ENCODE peak calls at places on chromosome X, in seven cellular contexts. O is H1, V is A549, P is HCT116, U is K562, Y is HepG2, E is GM12878. J is an unnamed sample.

GRCh38 chrX:118614150-118614549 is 113.3 kb upstream of the IL13RA1 start:
- DNase-seq in E (no peak), V (no peak), O (no peak), Y (no peak), U (no peak), P (no peak), J (peak)

GRCh38 chrX:70029790-70030189 is 19.9 kb downstream of the AWAT2 start:
- DNase-seq in O (no peak), U (no peak), V (no peak), E (no peak), Y (no peak), P (no peak), J (no peak)

GRCh38 chrX:84747516-84747915 is 245.3 kb upstream of the HDX start:
- DNase-seq in U (no peak), P (no peak), V (no peak), O (no peak), E (no peak), Y (no peak), J (no peak)

GRCh38 chrX:132435222-132435621 is 53.6 kb downstream of the MBNL3 start:
- DNase-seq in P (no peak), E (no peak), Y (no peak), O (no peak), V (no peak), U (no peak), J (peak)

GRCh38 chrX:130825509-130825908 is 77.5 kb downstream of the ENOX2 start:
- DNase-seq in V (no peak), O (no peak), E (no peak), Y (no peak), P (no peak), U (no peak), J (no peak)

GRCh38 chrX:74431807-74432206 is 10.5 kb downstream of the SLC16A2 start:
- DNase-seq in P (no peak), V (no peak), U (no peak), E (no peak), O (no peak), Y (no peak), J (peak)

GRCh38 chrX:98795636-98796035 is 1614.4 kb downstream of the PCDH19 start:
- DNase-seq in U (no peak), Y (no peak), O (no peak), V (no peak), E (no peak), P (no peak), J (no peak)

GRCh38 chrX:22534643-22535042 is 261.9 kb downstream of the CBLL2 start:
- DNase-seq in P (no peak), O (no peak), E (no peak), V (no peak), U (no peak), Y (no peak), J (no peak)

GRCh38 chrX:27964432-27964831 is 16.8 kb downstream of the DCAF8L1 start:
- DNase-seq in E (no peak), Y (no peak), U (no peak), V (no peak), O (no peak), P (no peak), J (no peak)

GRCh38 chrX:21412883-21413282 is 38.7 kb downstream of the CNKSR2 start:
- DNase-seq in U (no peak), V (peak), P (no peak), Y (no peak), E (no peak), O (no peak), J (no peak)

GRCh38 chrX:133444952-133445831 is 29.9 kb upstream of the GPC4 start:
- DNase-seq in E (no peak), U (no peak), O (no peak), V (peak), P (peak), Y (no peak), J (peak)

GRCh38 chrX:41720125-41720780 is 3.7 kb upstream of the GPR82 start:
- DNase-seq in O (no peak), U (no peak), Y (no peak), P (no peak), E (peak), V (no peak), J (peak)

GRCh38 chrX:70444326-70445196 is at the start of gene DLG3:
- DNase-seq in E (no peak), Y (no peak), V (peak), P (no peak), U (peak), O (no peak), J (peak)

GRCh38 chrX:152989292-152989658 is 4.6 kb downstream of the PNMA5 start:
- DNase-seq in U (no peak), Y (no peak), E (no peak), V (no peak), O (no peak), P (no peak), J (peak)

DNA sequence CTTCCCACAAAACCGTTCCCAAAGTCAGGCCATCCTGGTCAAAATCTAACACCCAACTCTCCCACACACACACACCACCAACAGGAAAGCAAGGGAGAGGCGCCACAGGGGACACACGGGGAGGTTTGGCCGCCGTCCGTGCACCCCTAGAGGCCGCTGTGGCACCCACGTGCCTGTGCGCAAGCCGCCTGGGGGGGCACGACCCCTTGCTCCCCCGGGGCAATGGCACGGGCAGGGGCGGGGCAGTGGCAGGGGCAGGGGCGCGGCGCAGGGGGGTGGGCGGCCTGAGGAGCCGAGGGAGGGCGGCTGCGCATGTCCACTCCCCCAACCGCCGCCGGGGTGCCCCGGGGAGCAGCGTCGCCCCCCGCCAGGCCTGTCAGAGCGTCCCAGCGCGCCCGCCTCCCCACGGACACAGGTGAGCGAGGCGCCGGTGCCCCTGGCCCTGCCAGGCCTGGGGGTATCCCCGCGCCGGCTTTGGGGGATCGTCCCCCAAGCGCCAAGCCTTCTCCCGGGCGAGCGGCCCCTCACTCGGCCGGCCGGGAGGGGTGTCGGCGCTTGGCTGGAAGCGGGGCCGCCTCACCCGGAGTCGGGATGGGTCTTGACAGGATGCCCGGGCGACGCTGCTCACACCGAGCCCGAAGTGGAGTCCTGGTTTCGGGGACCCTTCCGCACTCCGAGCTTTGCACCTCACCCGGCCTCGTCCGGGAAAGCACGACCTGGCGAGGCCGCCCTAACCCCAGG is at the start of gene ERAS:
- DNase-seq in P (no peak), Y (no peak), U (no peak), E (no peak), V (no peak), O (no peak), J (no peak)
- TF ChIP-seq CTCF in P (no peak), Y (no peak), U (no peak), E (no peak), V (no peak), O (no peak), J (no peak)

GRCh38 chrX:68415289-68415688 is 18.0 kb downstream of the OPHN1 start:
- DNase-seq in O (no peak), V (no peak), P (no peak), U (no peak), Y (no peak), E (no peak), J (no peak)
- TF ChIP-seq MAX in O (no peak), V (no peak), P (no peak), U (no peak), Y (no peak), E (no peak), J (no peak)

DNA sequence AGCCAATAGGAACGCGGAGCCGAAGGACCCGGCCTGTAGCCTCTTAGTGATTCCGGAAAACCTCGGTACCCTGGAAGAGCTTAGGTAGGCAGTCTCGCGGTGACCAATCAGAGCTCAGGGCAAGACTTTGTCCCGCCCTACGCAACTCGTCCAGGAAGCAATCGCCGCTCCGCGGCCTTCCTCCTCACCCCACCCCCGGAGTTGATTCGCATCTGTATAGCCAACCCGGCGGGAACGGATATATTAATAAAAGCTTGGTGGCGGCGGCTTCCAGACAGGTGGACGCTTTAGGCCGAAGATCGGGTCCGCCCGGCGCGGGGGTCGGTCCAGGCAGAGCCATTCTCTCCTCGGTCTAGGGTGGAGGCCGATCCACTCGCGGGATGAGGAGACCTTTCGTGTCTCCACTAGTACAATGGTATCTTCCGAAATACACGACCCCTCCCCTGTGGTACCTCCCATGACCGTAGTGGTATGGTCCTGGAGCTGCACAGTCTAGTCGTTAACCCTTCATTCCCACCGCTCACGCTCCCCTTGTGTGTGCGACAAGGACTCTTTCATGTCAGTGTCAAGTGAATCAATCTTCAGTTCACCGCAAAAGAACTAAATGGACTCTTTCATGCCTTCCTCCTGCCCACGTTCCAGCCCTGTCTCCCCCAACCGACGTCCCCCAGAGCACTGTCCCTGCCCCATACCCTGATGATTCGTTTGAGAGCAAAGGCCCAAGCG is 24.2 kb upstream of the GLOD5 start:
- DNase-seq in Y (peak), E (peak), P (peak), U (peak), V (peak), O (peak), J (peak)
- TF ChIP-seq POLR2A in Y (peak), E (peak), P (peak), U (peak), V (peak), O (no peak), J (peak)

DNA sequence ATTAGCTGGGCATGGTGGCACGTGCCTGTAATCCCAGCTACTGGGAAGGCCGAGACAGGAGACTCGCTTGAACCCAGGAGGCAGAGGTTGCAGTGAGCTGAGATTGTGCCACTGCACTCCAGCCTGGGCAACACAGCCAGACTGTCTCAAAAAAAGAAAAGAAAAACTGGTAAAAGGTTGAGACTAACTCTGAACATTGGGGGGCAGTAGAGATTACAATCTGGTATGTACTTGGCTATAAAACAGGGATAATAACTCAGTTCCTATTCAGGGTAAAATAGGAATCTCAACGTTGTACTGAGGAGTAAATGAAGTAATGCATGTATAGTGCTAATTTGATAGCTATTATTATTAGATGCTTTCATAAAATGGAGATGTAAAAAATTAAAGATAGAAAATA is 12.5 kb upstream of the KLF8 start:
- DNase-seq in O (no peak), E (no peak), P (peak), U (no peak), V (no peak), Y (peak), J (peak)
- TF ChIP-seq CTCF in O (no peak), E (no peak), P (peak), U (no peak), V (no peak), Y (peak), J (no peak)

GRCh38 chrX:149639568-149639967 is 8.0 kb upstream of the TMEM185A start:
- DNase-seq in E (no peak), V (no peak), O (no peak), U (no peak), P (no peak), Y (no peak), J (no peak)
- TF ChIP-seq MAX in E (no peak), V (no peak), O (no peak), U (no peak), P (no peak), Y (no peak), J (no peak)

J was measured in NB4.